ENCODE peak calls at places on chromosomes 12 and 14, in nine cellular contexts. S is HTR-8/SVneo, U is lung microvascular endothelial cell, F is NCI-H345, H is cardiac muscle cell, I is cerebellar nuclear complex, K is body of pancreas, T is IMR-90, L is substantia nigra. A is an unnamed sample.

GRCh38 chr12:64656429-64656828 is 46.1 kb downstream of the RASSF3 start:
- DNase-seq in S (no peak), I (no peak), K (peak), L (no peak), F (no peak), T (no peak), U (no peak), H (no peak), A (no peak)

GRCh38 chr12:13208533-13209278 is 12.2 kb downstream of the EMP1 start:
- DNase-seq in K (no peak), T (peak), L (no peak), F (peak), H (peak), S (no peak), U (peak), I (no peak), A (no peak)

GRCh38 chr12:52311282-52311643 is 9.9 kb downstream of the KRT83 start:
- DNase-seq in K (no peak), I (no peak), L (no peak), H (no peak), T (no peak), S (no peak), U (no peak), F (no peak), A (no peak)

GRCh38 chr12:121223283-121223946 is 13.5 kb downstream of the P2RX4 start:
- DNase-seq in K (peak), U (peak), I (peak), L (no peak), T (no peak), F (no peak), H (no peak), S (no peak), A (no peak)

GRCh38 chr14:100072783-100073346 is 7.6 kb downstream of the EVL start:
- DNase-seq in U (no peak), T (no peak), S (no peak), F (no peak), I (no peak), H (no peak), K (peak), L (no peak), A (no peak)

GRCh38 chr12:127926004-127926403 is 341.0 kb upstream of the TMEM132C start:
- DNase-seq in K (no peak), L (peak), I (no peak), T (no peak), S (peak), U (peak), F (no peak), H (peak), A (no peak)

GRCh38 chr12:124497658-124498057 is 69.8 kb downstream of the NCOR2 start:
- DNase-seq in T (peak), K (peak), L (peak), H (peak), F (no peak), I (no peak), S (no peak), U (peak), A (no peak)

GRCh38 chr12:76586764-76587395 is 27.3 kb upstream of the OSBPL8 start:
- DNase-seq in I (no peak), K (peak), T (peak), L (no peak), S (peak), U (peak), H (peak), F (no peak), A (no peak)

GRCh38 chr12:26125451-26126339 is 858 bp upstream of the BHLHE41 start:
- DNase-seq in I (no peak), H (peak), S (peak), T (peak), L (peak), F (peak), K (peak), U (peak), A (peak)

GRCh38 chr14:103630364-103631108 is 1.5 kb downstream of the KLC1 start:
- DNase-seq in S (no peak), L (no peak), K (no peak), U (peak), F (no peak), I (no peak), H (no peak), T (peak), A (no peak)

GRCh38 chr12:22101749-22102243 is 55.8 kb downstream of the CMAS start:
- DNase-seq in T (peak), K (peak), I (no peak), L (peak), U (peak), S (no peak), F (no peak), H (no peak), A (no peak)

GRCh38 chr12:68675098-68675842 is 11.5 kb upstream of the NUP107 start:
- DNase-seq in F (no peak), I (no peak), L (no peak), S (no peak), U (peak), K (peak), T (no peak), H (no peak), A (no peak)

GRCh38 chr14:105537580-105538474 is 11.4 kb downstream of the TMEM121 start:
- DNase-seq in S (peak), L (no peak), T (no peak), F (peak), H (no peak), U (no peak), I (no peak), K (peak), A (no peak)

GRCh38 chr12:110304061-110304551 is 23.1 kb downstream of the ATP2A2 start:
- DNase-seq in U (peak), F (no peak), S (no peak), T (peak), K (no peak), L (no peak), H (no peak), I (no peak), A (no peak)

GRCh38 chr12:12294215-12295005 is 27.6 kb upstream of the LRP6 start:
- DNase-seq in F (no peak), K (peak), H (peak), T (no peak), S (peak), L (no peak), U (peak), I (no peak), A (no peak)

GRCh38 chr14:90266441-90267154 is 10.2 kb downstream of the PSMC1 start:
- DNase-seq in H (no peak), L (no peak), S (no peak), U (no peak), T (no peak), K (no peak), I (no peak), F (no peak), A (no peak)

GRCh38 chr12:54379401-54380201 is 4.9 kb downstream of the ZNF385A start:
- DNase-seq in T (peak), H (peak), I (no peak), K (peak), L (peak), U (peak), S (peak), F (peak), A (no peak)

GRCh38 chr14:25757364-25757763 is 707.4 kb upstream of the STXBP6 start:
- DNase-seq in H (no peak), F (no peak), S (no peak), L (no peak), U (no peak), T (no peak), K (no peak), I (no peak), A (no peak)

GRCh38 chr12:124745891-124746570 is 117.6 kb downstream of the SCARB1 start:
- DNase-seq in T (peak), F (peak), S (peak), U (peak), H (peak), K (peak), I (peak), L (peak), A (peak)

A was measured in DMS79.